ENCODE peak calls at places on chromosomes 7 and 10, in seven cellular contexts. S, H, J, O, P, Z and E are unnamed samples.

GRCh38 chr10:71213127-71213616 is 802 bp downstream of the UNC5B start:
- DNase-seq in S (peak; percentile 21), H (peak; percentile 71), J (peak; percentile 76), O (peak; percentile 84), P (peak; percentile 64), Z (peak; percentile 76), E (peak; percentile 74)

GRCh38 chr10:28631896-28632596 is 45.3 kb upstream of the BAMBI start:
- DNase-seq in S (no peak), H (no peak), J (no peak), O (peak; percentile 31), P (peak; percentile 35), Z (no peak), E (peak; percentile 22)

GRCh38 chr10:124590216-124591122 is 128.8 kb downstream of the LHPP start:
- DNase-seq in S (no peak), H (peak; percentile 18), J (no peak), O (no peak), P (no peak), Z (no peak), E (no peak)

GRCh38 chr7:37643876-37644275 is 39.7 kb upstream of the GPR141 start:
- DNase-seq in S (no peak), H (no peak), J (no peak), O (no peak), P (no peak), Z (peak; percentile 57), E (no peak)

GRCh38 chr7:131505636-131506557 is 50.5 kb downstream of the PODXL start:
- DNase-seq in S (no peak), H (no peak), J (no peak), O (no peak), P (no peak), Z (no peak), E (no peak)

GRCh38 chr10:132300582-132300981 is 7.2 kb downstream of the STK32C start:
- DNase-seq in S (no peak), H (no peak), J (no peak), O (no peak), P (no peak), Z (no peak), E (no peak)

GRCh38 chr7:129617607-129618006 is 6.1 kb downstream of the NRF1 start:
- DNase-seq in S (no peak), H (no peak), J (no peak), O (peak; percentile 29), P (no peak), Z (no peak), E (no peak)

GRCh38 chr7:149790754-149791360 is 17.5 kb upstream of the ZNF467 start:
- DNase-seq in S (no peak), H (no peak), J (no peak), O (no peak), P (no peak), Z (no peak), E (no peak)